ENCODE peak calls at places on chromosomes 12 and 14, in four cellular contexts. Q is CD8-positive, alpha-beta T cell; Y is neural progenitor cell; U is AG04450. L is an unnamed sample.

GRCh38 chr12:95151406-95151805 is 65.9 kb downstream of the FGD6 start:
- DNase-seq in Q (no peak), Y (no peak), U (no peak), L (no peak)

GRCh38 chr14:55062517-55063351 is 11.3 kb downstream of the MAPK1IP1L start:
- DNase-seq in Q (no peak), Y (no peak), U (no peak), L (no peak)

GRCh38 chr12:79895041-79895440 is 39.9 kb downstream of the PPP1R12A start:
- DNase-seq in Q (no peak), Y (no peak), U (no peak), L (no peak)

GRCh38 chr12:122888232-122888752 is 7.6 kb downstream of the VPS37B start:
- DNase-seq in Q (no peak), Y (peak), U (no peak), L (peak)

GRCh38 chr12:94795520-94795919 is 145.2 kb upstream of the TMCC3 start:
- DNase-seq in Q (no peak), Y (peak), U (no peak), L (no peak)

GRCh38 chr14:90795744-90796143 is 20.5 kb downstream of the TTC7B start:
- DNase-seq in Q (no peak), Y (no peak), U (peak), L (no peak)

GRCh38 chr14:97120204-97121120 is 323.3 kb downstream of the VRK1 start:
- DNase-seq in Q (peak), Y (no peak), U (no peak), L (no peak)

GRCh38 chr14:23296012-23296777 is 6.5 kb downstream of the PPP1R3E start:
- DNase-seq in Q (no peak), Y (no peak), U (no peak), L (no peak)

GRCh38 chr12:85829391-85829790 is 6.8 kb downstream of the RASSF9 start:
- DNase-seq in Q (no peak), Y (no peak), U (peak), L (no peak)

GRCh38 chr14:52821805-52822250 is 30.4 kb upstream of the GNPNAT1 start:
- DNase-seq in Q (no peak), Y (no peak), U (no peak), L (no peak)

GRCh38 chr12:95371571-95371970 is 102.4 kb upstream of the METAP2 start:
- DNase-seq in Q (no peak), Y (no peak), U (no peak), L (no peak)

GRCh38 chr14:56131004-56131864 is 13.0 kb downstream of the PELI2 start:
- DNase-seq in Q (no peak), Y (no peak), U (no peak), L (no peak)

GRCh38 chr12:111424189-111424792 is 18.6 kb downstream of the SH2B3 start:
- DNase-seq in Q (no peak), Y (no peak), U (no peak), L (no peak)

GRCh38 chr12:96015672-96016071 is 19.5 kb upstream of the HAL start:
- DNase-seq in Q (no peak), Y (peak), U (no peak), L (no peak)

GRCh38 chr12:75558262-75558661 is 46.9 kb upstream of the KRR1 start:
- DNase-seq in Q (no peak), Y (peak), U (no peak), L (no peak)

GRCh38 chr12:124191024-124191359 is 103.9 kb upstream of the RFLNA start:
- DNase-seq in Q (no peak), Y (peak), U (no peak), L (no peak)

L was measured in SIG-M5.